ENCODE peak calls at places on chromosomes 16 and 17, in five cellular contexts. R is ascending aorta, Z is transverse colon, T is heart left ventricle, O is GM06990. V is an unnamed sample. For H3K27me3, the result is how much of the 10 kb centered on the place peaks cover.

GRCh38 chr16:50476486-50477260 is 71.5 kb upstream of the NKD1 start:
- DNase-seq in R (no peak), Z (no peak), T (no peak), O (no peak), V (peak)

GRCh38 chr16:35311475-35311874 is 1852.1 kb downstream of the TP53TG3F start:
- DNase-seq in R (no peak), Z (no peak), T (no peak), O (no peak), V (no peak)

GRCh38 chr17:1108560-1108809 is 71.3 kb downstream of the ABR start:
- DNase-seq in R (no peak), Z (no peak), T (no peak), O (no peak), V (peak)

GRCh38 chr17:73949903-73950302 is 253.6 kb upstream of the RPL38 start:
- DNase-seq in R (no peak), Z (no peak), T (no peak), O (no peak), V (no peak)

GRCh38 chr16:54430491-54431030 is 144.0 kb upstream of the IRX3 start:
- DNase-seq in R (no peak), Z (no peak), T (no peak), O (no peak), V (no peak)

GRCh38 chr17:73365203-73365933 is 53.6 kb upstream of the CDC42EP4 start:
- DNase-seq in R (no peak), Z (no peak), T (no peak), O (no peak), V (no peak)

GRCh38 chr17:38674013-38674748 is 576 bp downstream of the EPOP start:
- DNase-seq in R (no peak), Z (peak), T (peak), O (peak), V (peak)

GRCh38 chr17:38584350-38584925 is 21.3 kb downstream of the SRCIN1 start:
- DNase-seq in R (peak), Z (peak), T (peak), O (no peak), V (peak)

GRCh38 chr17:76150712-76151622 is 9.9 kb upstream of the FOXJ1 start:
- DNase-seq in R (no peak), Z (no peak), T (no peak), O (no peak), V (no peak)

GRCh38 chr16:28531777-28532744 is 6.7 kb downstream of the NUPR1 start:
- DNase-seq in R (peak), Z (peak), T (peak), O (no peak), V (no peak)

GRCh38 chr16:11800385-11800718 is 3.3 kb upstream of the ZC3H7A start:
- DNase-seq in R (no peak), Z (no peak), T (peak), O (no peak), V (no peak)
- H3K4me3 ChIP-seq in R (no peak), Z (no peak), T (no peak), O (peak), V (no peak)

GRCh38 chr17:82317394-82318168 is at the start of gene CD7:
- DNase-seq in R (no peak), Z (no peak), T (no peak), O (no peak), V (no peak)
- H3K27me3 ChIP-seq in R (under half), Z (under half), T (under half), O (under half), V (under half)

GRCh38 chr17:64236827-64237403 is 26.1 kb downstream of the TEX2 start:
- DNase-seq in R (no peak), Z (no peak), T (no peak), O (no peak), V (no peak)

GRCh38 chr17:64242633-64243032 is 20.4 kb downstream of the TEX2 start:
- DNase-seq in R (no peak), Z (no peak), T (no peak), O (no peak), V (no peak)

GRCh38 chr17:64243340-64243739 is 19.7 kb downstream of the TEX2 start:
- DNase-seq in R (no peak), Z (no peak), T (no peak), O (no peak), V (no peak)

GRCh38 chr17:64240741-64241347 is 22.2 kb downstream of the TEX2 start:
- DNase-seq in R (peak), Z (peak), T (peak), O (no peak), V (peak)

DNA sequence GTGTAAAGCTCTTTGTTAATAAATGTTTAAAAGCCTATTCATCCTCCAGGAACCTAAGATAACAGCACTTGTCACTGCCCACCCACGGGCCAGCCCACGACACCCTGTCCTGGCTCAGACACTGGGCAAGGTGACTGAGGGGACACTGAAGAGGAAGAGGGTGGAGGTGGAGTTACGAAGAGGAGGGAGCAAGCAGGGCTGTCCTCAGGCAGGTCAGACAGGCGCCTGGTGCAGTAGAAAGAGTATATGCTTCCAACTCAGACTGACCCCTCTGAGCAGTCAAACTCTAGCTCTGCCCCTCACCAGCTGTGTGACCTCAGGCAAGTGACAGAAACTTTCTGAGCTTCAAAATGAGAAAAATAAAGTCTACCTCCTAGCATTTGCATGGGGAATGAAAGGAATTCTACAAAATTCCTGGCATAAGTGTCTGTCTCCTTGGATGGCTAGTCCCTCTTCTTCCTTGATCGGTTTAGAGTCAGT is 22.8 kb downstream of the TEX2 start:
- DNase-seq in R (no peak), Z (no peak), T (no peak), O (no peak), V (no peak)
- TF ChIP-seq CTCF in R (no peak), Z (no peak), T (no peak), O (no peak), V (peak)

GRCh38 chr17:19376799-19377198 is 1.5 kb upstream of the MAPK7 start:
- DNase-seq in R (no peak), Z (no peak), T (no peak), O (no peak), V (peak)
- H3K4me3 ChIP-seq in R (peak), Z (peak), T (peak), O (peak), V (peak)

DNA sequence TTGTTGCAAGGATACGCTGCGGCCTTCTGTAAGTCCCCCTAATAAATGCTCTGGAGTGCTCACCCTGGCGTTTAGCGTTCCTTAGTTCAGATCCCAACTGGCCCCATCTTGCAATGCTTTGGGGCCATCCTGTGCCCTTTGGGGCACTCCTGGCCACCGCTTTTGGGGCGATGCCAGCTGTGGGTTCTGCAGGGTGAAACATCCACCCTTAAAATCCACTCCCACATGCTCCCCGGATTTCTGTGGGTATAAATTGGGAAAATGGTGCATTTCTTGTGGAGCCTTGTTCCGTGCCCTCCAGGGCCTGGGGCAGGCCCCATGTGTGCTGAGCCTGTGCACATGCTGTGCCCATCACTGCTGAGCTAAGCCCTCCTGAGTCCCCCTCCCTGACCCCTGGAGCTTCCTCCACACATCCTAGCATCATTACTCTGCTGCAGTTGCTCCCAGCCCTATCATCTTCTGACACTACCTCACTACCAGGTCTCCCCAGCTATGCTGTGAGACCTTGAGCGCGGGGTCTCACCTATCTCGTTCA is 6.0 kb downstream of the MSRB1 start:
- DNase-seq in R (no peak), Z (no peak), T (no peak), O (no peak), V (no peak)
- H3K27me3 ChIP-seq in R (under half), Z (under half), T (under half), O (under half), V (under half)

GRCh38 chr16:72124761-72125634 is 31.4 kb downstream of the DHX38 start:
- DNase-seq in R (no peak), Z (peak), T (peak), O (peak), V (peak)
- TF ChIP-seq CTCF in R (peak), Z (peak), T (peak), O (peak), V (peak)

DNA sequence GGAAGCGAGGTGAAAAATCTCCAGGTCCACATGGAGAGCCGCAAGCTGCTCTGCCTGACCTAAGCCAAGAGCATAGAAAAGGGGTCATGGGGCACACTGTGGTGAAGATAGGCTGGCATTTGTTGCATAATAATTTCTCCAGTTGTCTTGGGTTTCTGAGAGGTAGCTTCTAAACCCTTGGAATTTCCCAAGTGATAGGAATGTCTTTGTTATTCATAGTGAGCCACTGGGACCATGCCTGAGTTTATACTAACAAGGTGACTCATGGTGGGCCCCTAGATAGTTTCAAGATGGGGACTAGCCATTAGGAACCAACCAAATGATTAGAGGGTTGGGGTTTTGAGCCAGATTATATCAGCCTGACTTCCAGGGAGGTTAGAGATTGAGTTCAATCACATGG is 25.6 kb downstream of the SOST start:
- DNase-seq in R (no peak), Z (no peak), T (no peak), O (no peak), V (no peak)
- H3K4me3 ChIP-seq in R (no peak), Z (no peak), T (no peak), O (no peak), V (no peak)

DNA sequence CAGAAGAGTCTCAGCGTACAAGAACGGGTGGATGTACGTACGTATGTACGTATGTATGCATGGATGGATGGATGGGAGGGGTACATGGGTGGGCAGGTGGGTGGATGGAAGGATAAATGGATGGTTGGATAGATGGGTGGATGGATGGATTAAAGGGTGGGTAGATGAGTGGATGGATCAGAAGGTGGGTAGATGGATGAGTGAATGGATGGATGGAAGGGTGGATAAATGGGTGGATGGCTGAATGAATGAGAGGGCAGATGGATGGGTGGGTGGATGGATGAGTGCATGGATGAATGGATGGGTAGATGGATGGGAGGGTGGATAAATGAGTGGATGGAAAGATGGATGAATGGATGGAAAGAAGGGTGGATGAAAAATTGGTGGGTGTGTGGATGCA is 45.6 kb downstream of the ENGASE start:
- DNase-seq in R (no peak), Z (no peak), T (no peak), O (no peak), V (no peak)
- H3K27me3 ChIP-seq in R (under half), Z (under half), T (under half), O (under half), V (under half)

DNA sequence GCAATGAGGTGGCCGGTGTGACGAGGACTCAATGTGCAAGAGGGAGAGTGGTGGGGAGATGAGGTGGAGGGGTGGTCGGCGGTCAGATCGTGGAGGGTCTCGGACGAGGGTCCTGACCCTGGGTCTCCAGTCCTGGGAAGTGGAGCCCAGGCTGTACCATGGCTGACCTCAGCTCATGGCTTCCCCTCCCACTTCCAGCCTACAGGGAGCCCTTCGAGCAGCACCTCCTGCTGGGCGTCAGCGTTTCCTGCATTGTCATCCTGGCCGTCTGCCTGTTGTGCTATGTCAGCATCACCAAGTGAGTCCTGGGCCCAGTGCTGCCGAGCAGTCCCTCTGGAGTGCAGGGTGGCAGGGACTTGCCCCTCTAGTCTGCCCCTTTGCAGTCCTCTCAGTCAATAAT is 41.8 kb downstream of the IL4R start:
- DNase-seq in R (no peak), Z (peak), T (no peak), O (no peak), V (no peak)
- TF ChIP-seq CTCF in R (peak), Z (peak), T (peak), O (peak), V (no peak)